ENCODE peak calls at places on chromosomes 5 and 9, in four cellular contexts. One of them, this sample, is unnamed.

GRCh38 chr9:133375116-133375723 is 640 bp downstream of the SURF4 start:
- DNase-seq in tibial artery: no peak
- DNase-seq in GM23338: peak; percentile 47
- DNase-seq in colonic mucosa: peak; percentile 73
- DNase-seq in this sample: peak; percentile 87

GRCh38 chr9:126957687-126958053 is 43.1 kb downstream of the RALGPS1 start:
- DNase-seq in GM23338: no peak
- DNase-seq in tibial artery: no peak
- DNase-seq in colonic mucosa: no peak
- DNase-seq in this sample: no peak

GRCh38 chr5:28576022-28576421 is 1537.6 kb upstream of the CDH9 start:
- DNase-seq in tibial artery: no peak
- DNase-seq in colonic mucosa: no peak
- DNase-seq in GM23338: peak; percentile 66
- DNase-seq in this sample: peak; percentile 10

GRCh38 chr5:95590880-95591279 is 29.0 kb upstream of the GPR150 start:
- DNase-seq in tibial artery: no peak
- DNase-seq in colonic mucosa: no peak
- DNase-seq in GM23338: no peak
- DNase-seq in this sample: no peak

GRCh38 chr9:2407450-2407849 is 214.1 kb upstream of the VLDLR start:
- DNase-seq in tibial artery: no peak
- DNase-seq in GM23338: no peak
- DNase-seq in colonic mucosa: no peak
- DNase-seq in this sample: no peak

GRCh38 chr5:432201-432927 is 10.6 kb upstream of the EXOC3 start:
- DNase-seq in GM23338: no peak
- DNase-seq in tibial artery: peak; percentile 41
- DNase-seq in colonic mucosa: no peak
- DNase-seq in this sample: peak; percentile 54

GRCh38 chr5:1109542-1110259 is 2.2 kb downstream of the SLC12A7 start:
- DNase-seq in tibial artery: no peak
- DNase-seq in colonic mucosa: no peak
- DNase-seq in GM23338: no peak
- DNase-seq in this sample: no peak

GRCh38 chr5:60597570-60597969 is 102.4 kb downstream of the DEPDC1B start:
- DNase-seq in GM23338: no peak
- DNase-seq in tibial artery: no peak
- DNase-seq in colonic mucosa: no peak
- DNase-seq in this sample: no peak

GRCh38 chr5:135016926-135017325 is 17.1 kb downstream of the PITX1 start:
- DNase-seq in colonic mucosa: peak; percentile 17
- DNase-seq in tibial artery: no peak
- DNase-seq in GM23338: no peak
- DNase-seq in this sample: no peak

GRCh38 chr5:115655994-115656393 is 30.2 kb upstream of the TMED7 start:
- DNase-seq in GM23338: no peak
- DNase-seq in tibial artery: no peak
- DNase-seq in colonic mucosa: no peak
- DNase-seq in this sample: no peak

GRCh38 chr9:21096172-21096900 is 18.6 kb upstream of the IFNB1 start:
- DNase-seq in colonic mucosa: no peak
- DNase-seq in GM23338: no peak
- DNase-seq in tibial artery: no peak
- DNase-seq in this sample: no peak

GRCh38 chr5:151164687-151165392 is 7.3 kb upstream of the ANXA6 start:
- DNase-seq in GM23338: peak; percentile 87
- DNase-seq in tibial artery: peak; percentile 85
- DNase-seq in colonic mucosa: peak; percentile 82
- DNase-seq in this sample: peak; percentile 77

GRCh38 chr5:147902606-147903115 is 3.7 kb downstream of the C5orf46 start:
- DNase-seq in GM23338: no peak
- DNase-seq in tibial artery: no peak
- DNase-seq in colonic mucosa: no peak
- DNase-seq in this sample: no peak

GRCh38 chr9:97480749-97481148 is 20.7 kb upstream of the TMOD1 start:
- DNase-seq in colonic mucosa: no peak
- DNase-seq in tibial artery: no peak
- DNase-seq in GM23338: no peak
- DNase-seq in this sample: no peak

DNA sequence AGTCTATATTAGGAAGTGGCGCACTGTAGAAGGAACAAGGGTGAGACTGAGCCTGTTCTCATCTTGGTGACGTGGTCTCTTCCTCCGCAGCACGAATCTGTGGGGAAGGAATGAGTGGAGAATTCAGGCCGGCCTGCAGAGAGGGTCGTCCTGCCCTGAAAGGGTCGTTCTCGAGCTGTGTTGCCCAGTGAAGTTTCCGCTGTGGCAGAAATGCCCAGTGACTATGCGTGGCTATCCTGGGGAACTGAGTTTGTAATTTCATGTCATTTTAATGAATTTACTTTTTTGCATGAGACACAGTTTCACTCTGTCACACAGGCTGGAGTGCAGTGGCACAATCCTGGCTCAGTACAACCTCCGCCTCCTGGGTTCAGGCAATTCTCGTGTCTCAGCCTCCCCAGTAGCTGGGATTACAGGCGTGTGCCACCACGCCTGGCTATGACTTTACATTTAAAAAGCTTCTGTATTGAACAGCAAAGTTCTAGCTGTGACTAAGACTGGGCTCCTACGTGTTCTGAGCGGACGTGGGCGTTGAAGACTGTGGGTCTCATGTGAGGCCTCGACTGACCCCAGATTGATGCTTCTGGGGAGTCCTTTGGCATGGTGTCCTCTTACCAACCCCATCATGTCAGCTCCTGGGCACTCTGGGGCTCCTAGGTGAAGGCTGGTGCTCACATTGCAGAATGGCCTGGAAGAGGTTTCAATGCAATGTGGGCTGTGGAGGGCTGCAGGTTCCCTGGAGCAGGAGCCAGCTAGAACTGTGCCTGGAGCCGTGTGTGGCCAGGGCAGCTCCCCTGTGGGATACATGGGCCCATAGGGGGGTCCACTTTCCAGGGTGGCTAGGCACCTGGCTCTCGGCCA is 29.4 kb downstream of the SLC25A25 start:
- DNase-seq in GM23338: no peak
- DNase-seq in colonic mucosa: no peak
- DNase-seq in tibial artery: no peak
- DNase-seq in this sample: peak; percentile 32
- H3K4me3 ChIP-seq in GM23338: peak overlapping the region; percentile 26
- H3K4me3 ChIP-seq in colonic mucosa: no peak overlapping the region
- H3K4me3 ChIP-seq in tibial artery: peak overlapping the region; percentile 54
- H3K4me3 ChIP-seq in this sample: no peak overlapping the region

GRCh38 chr5:179258001-179258921 is 87.0 kb downstream of the ADAMTS2 start:
- DNase-seq in tibial artery: peak; percentile 62
- DNase-seq in GM23338: no peak
- DNase-seq in colonic mucosa: no peak
- DNase-seq in this sample: peak; percentile 53

GRCh38 chr5:179255527-179256228 is 89.6 kb downstream of the ADAMTS2 start:
- DNase-seq in colonic mucosa: no peak
- DNase-seq in tibial artery: peak; percentile 57
- DNase-seq in GM23338: no peak
- DNase-seq in this sample: no peak

GRCh38 chr5:179258922-179259730 is 86.1 kb downstream of the ADAMTS2 start:
- DNase-seq in colonic mucosa: peak; percentile 20
- DNase-seq in tibial artery: peak; percentile 71
- DNase-seq in GM23338: no peak
- DNase-seq in this sample: peak; percentile 45

GRCh38 chr5:179256229-179257189 is 88.8 kb downstream of the ADAMTS2 start:
- DNase-seq in colonic mucosa: no peak
- DNase-seq in GM23338: no peak
- DNase-seq in tibial artery: no peak
- DNase-seq in this sample: peak; percentile 48

GRCh38 chr5:179257190-179257741 is 88.0 kb downstream of the ADAMTS2 start:
- DNase-seq in colonic mucosa: peak; percentile 11
- DNase-seq in GM23338: no peak
- DNase-seq in tibial artery: peak; percentile 67
- DNase-seq in this sample: peak; percentile 51
- H3K27me3 ChIP-seq in colonic mucosa: no peaks in the 10 kb centered on the region
- H3K27me3 ChIP-seq in GM23338: no peaks in the 10 kb centered on the region
- H3K27me3 ChIP-seq in tibial artery: no peaks in the 10 kb centered on the region
- H3K27me3 ChIP-seq in this sample: no peaks in the 10 kb centered on the region

GRCh38 chr5:180127682-180128670 is 56.4 kb upstream of the RNF130 start:
- DNase-seq in tibial artery: no peak
- DNase-seq in colonic mucosa: peak; percentile 11
- DNase-seq in GM23338: no peak
- DNase-seq in this sample: peak; percentile 63
- H3K4me3 ChIP-seq in tibial artery: no peak overlapping the region
- H3K4me3 ChIP-seq in colonic mucosa: no peak overlapping the region
- H3K4me3 ChIP-seq in GM23338: no peak overlapping the region
- H3K4me3 ChIP-seq in this sample: no peak overlapping the region

GRCh38 chr9:34545497-34545896 is 22.7 kb upstream of the ENHO start:
- DNase-seq in colonic mucosa: no peak
- DNase-seq in tibial artery: no peak
- DNase-seq in GM23338: no peak
- DNase-seq in this sample: peak; percentile 35

GRCh38 chr9:34536685-34537084 is 13.9 kb upstream of the ENHO start:
- DNase-seq in tibial artery: no peak
- DNase-seq in colonic mucosa: no peak
- DNase-seq in GM23338: no peak
- DNase-seq in this sample: no peak

GRCh38 chr9:34541540-34541939 is 18.8 kb upstream of the ENHO start:
- DNase-seq in GM23338: no peak
- DNase-seq in colonic mucosa: no peak
- DNase-seq in tibial artery: no peak
- DNase-seq in this sample: no peak

GRCh38 chr9:34544035-34544434 is 21.2 kb upstream of the ENHO start:
- DNase-seq in tibial artery: no peak
- DNase-seq in colonic mucosa: no peak
- DNase-seq in GM23338: no peak
- DNase-seq in this sample: no peak

DNA sequence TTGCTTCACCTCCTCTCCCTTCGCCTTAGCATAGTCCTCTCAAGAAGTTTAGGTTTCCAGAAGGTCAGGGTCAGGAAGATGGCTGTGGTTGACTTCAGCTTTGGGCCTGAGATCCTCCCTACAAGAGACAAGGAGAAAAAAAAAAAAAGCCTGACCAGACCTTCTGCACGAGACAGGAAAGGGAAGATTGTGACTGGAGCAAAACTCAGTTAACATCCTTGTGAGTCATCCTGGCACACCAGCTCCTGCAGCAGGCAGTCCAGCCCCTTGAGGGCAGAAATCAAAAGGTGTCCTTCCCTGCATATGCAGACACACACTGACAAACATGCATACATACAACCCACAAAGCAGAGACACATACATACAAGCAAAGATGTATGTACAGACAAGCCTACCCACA is 18.0 kb upstream of the ENHO start:
- DNase-seq in colonic mucosa: no peak
- DNase-seq in tibial artery: no peak
- DNase-seq in GM23338: no peak
- DNase-seq in this sample: no peak
- H3K27me3 ChIP-seq in colonic mucosa: no peaks in the 10 kb centered on the region
- H3K27me3 ChIP-seq in tibial artery: no peaks in the 10 kb centered on the region
- H3K27me3 ChIP-seq in GM23338: no peaks in the 10 kb centered on the region
- H3K27me3 ChIP-seq in this sample: no peaks in the 10 kb centered on the region

DNA sequence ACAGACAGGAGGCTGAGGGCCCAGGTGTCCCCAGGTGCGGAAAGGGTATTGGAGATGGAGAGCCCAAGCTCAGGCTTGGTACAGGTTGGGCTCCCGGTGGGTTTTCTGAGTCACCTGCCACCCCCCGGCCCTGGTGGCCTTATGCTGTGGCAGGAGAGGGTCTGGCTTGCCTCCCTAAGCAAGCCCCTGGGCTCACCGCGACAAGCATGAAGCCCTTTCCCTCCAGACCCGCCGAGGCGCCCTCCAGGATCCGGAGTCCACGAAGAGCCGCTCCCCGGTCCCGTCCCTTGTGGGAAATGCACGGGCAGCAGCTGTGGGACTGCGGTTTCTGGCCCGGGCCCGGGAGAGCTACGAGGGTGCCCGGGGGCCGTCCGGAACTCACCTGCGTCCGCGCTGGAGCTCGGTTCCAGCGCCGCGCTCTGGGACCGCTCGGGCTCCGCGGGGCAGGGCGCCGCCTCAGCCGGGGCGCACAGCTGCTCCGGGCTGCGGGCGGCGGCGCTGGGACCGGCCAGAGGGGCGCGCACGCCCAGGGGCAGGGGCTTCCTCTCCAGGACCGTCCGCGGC is 767 bp downstream of the SAPCD2 start:
- DNase-seq in tibial artery: no peak
- DNase-seq in colonic mucosa: no peak
- DNase-seq in GM23338: peak; percentile 60
- DNase-seq in this sample: peak; percentile 81
- H3K4me3 ChIP-seq in tibial artery: no peak overlapping the region
- H3K4me3 ChIP-seq in colonic mucosa: peak overlapping the region; percentile 41
- H3K4me3 ChIP-seq in GM23338: peak overlapping the region; percentile 71
- H3K4me3 ChIP-seq in this sample: peak overlapping the region; percentile 70

GRCh38 chr5:169039592-169039991 is 261.3 kb downstream of the SLIT3 start:
- DNase-seq in GM23338: no peak
- DNase-seq in colonic mucosa: no peak
- DNase-seq in tibial artery: no peak
- DNase-seq in this sample: no peak

GRCh38 chr5:169044982-169045381 is 256.0 kb downstream of the SLIT3 start:
- DNase-seq in GM23338: no peak
- DNase-seq in tibial artery: no peak
- DNase-seq in colonic mucosa: no peak
- DNase-seq in this sample: no peak

GRCh38 chr5:169037478-169037877 is 263.5 kb downstream of the SLIT3 start:
- DNase-seq in tibial artery: no peak
- DNase-seq in GM23338: no peak
- DNase-seq in colonic mucosa: no peak
- DNase-seq in this sample: no peak

GRCh38 chr5:169041180-169041579 is 259.8 kb downstream of the SLIT3 start:
- DNase-seq in GM23338: no peak
- DNase-seq in colonic mucosa: no peak
- DNase-seq in tibial artery: no peak
- DNase-seq in this sample: no peak
- H3K27me3 ChIP-seq in GM23338: no peaks in the 10 kb centered on the region
- H3K27me3 ChIP-seq in colonic mucosa: no peaks in the 10 kb centered on the region
- H3K27me3 ChIP-seq in tibial artery: no peaks in the 10 kb centered on the region
- H3K27me3 ChIP-seq in this sample: no peaks in the 10 kb centered on the region

DNA sequence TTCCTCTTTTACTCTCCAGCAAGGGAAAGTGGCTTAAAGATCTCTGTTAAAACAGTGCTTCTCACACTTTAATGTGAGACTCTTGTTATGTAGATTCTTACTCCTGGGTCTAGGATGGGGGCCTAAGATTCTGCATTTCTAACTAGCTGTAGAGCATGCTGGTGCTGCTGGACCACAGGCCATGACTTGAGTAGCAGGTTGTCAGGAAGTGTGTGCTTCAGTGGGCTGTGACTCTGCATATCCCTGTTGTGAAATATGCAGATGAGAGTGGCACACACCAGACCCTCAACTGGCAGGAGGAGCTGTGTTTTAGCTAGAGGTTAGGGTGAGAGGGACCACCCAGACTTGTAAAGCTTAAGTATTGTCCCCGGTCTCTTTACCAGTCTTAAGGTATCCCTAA is 191.1 kb upstream of the DMRT1 start:
- DNase-seq in colonic mucosa: no peak
- DNase-seq in GM23338: peak; percentile 80
- DNase-seq in tibial artery: no peak
- DNase-seq in this sample: peak; percentile 39
- H3K4me3 ChIP-seq in colonic mucosa: no peak overlapping the region
- H3K4me3 ChIP-seq in GM23338: peak overlapping the region; percentile 41
- H3K4me3 ChIP-seq in tibial artery: peak overlapping the region; percentile 29
- H3K4me3 ChIP-seq in this sample: no peak overlapping the region

This sample was measured in H7.